ENCODE peak calls at places on chromosomes 16 and 17, in four cellular contexts. One of them, this sample, is unnamed.

GRCh38 chr17:1762233-1762905 is 509 bp downstream of the SERPINF1 start:
- DNase-seq in IMR-90: peak; percentile 39
- DNase-seq in H9: no peak
- DNase-seq in mesenchymal stem cell: no peak
- DNase-seq in this sample: no peak

GRCh38 chr17:41315814-41316430 is 412 bp upstream of the KRTAP17-1 start:
- DNase-seq in IMR-90: no peak
- DNase-seq in H9: no peak
- DNase-seq in mesenchymal stem cell: no peak
- DNase-seq in this sample: no peak

GRCh38 chr16:27748868-27749546 is 199.1 kb downstream of the KATNIP start:
- DNase-seq in IMR-90: peak; percentile 84
- DNase-seq in H9: peak; percentile 75
- DNase-seq in mesenchymal stem cell: peak; percentile 79
- DNase-seq in this sample: peak; percentile 80

GRCh38 chr17:32875904-32876413 is 965 bp downstream of the MYO1D start:
- DNase-seq in IMR-90: peak; percentile 1
- DNase-seq in H9: no peak
- DNase-seq in mesenchymal stem cell: peak; percentile 32
- DNase-seq in this sample: no peak

GRCh38 chr17:75846701-75847594 is 2.7 kb upstream of the UNC13D start:
- DNase-seq in IMR-90: no peak
- DNase-seq in H9: no peak
- DNase-seq in mesenchymal stem cell: no peak
- DNase-seq in this sample: no peak

GRCh38 chr17:628089-628488 is 86.5 kb downstream of the VPS53 start:
- DNase-seq in IMR-90: no peak
- DNase-seq in H9: no peak
- DNase-seq in mesenchymal stem cell: no peak
- DNase-seq in this sample: no peak

GRCh38 chr17:80528521-80528920 is 16.1 kb upstream of the RPTOR start:
- DNase-seq in IMR-90: no peak
- DNase-seq in H9: no peak
- DNase-seq in mesenchymal stem cell: no peak
- DNase-seq in this sample: no peak

GRCh38 chr16:89103156-89103555 is 9.5 kb downstream of the ACSF3 start:
- DNase-seq in IMR-90: no peak
- DNase-seq in H9: no peak
- DNase-seq in mesenchymal stem cell: no peak
- DNase-seq in this sample: no peak

GRCh38 chr17:31318298-31319190 is 2.9 kb downstream of the EVI2A start:
- DNase-seq in IMR-90: peak; percentile 85
- DNase-seq in H9: no peak
- DNase-seq in mesenchymal stem cell: peak; percentile 52
- DNase-seq in this sample: peak; percentile 18

GRCh38 chr16:89371968-89372634 is 118.3 kb downstream of the ANKRD11 start:
- DNase-seq in IMR-90: peak; percentile 65
- DNase-seq in H9: no peak
- DNase-seq in mesenchymal stem cell: no peak
- DNase-seq in this sample: no peak

GRCh38 chr16:47734987-47735594 is 274.0 kb downstream of the PHKB start:
- DNase-seq in IMR-90: no peak
- DNase-seq in H9: no peak
- DNase-seq in mesenchymal stem cell: no peak
- DNase-seq in this sample: peak; percentile 16

GRCh38 chr16:80932725-80933124 is 74.0 kb downstream of the CMC2 start:
- DNase-seq in IMR-90: peak; percentile 80
- DNase-seq in H9: no peak
- DNase-seq in mesenchymal stem cell: peak; percentile 24
- DNase-seq in this sample: no peak

GRCh38 chr16:65786916-65787315 is 579.6 kb upstream of the CDH5 start:
- DNase-seq in IMR-90: no peak
- DNase-seq in H9: no peak
- DNase-seq in mesenchymal stem cell: no peak
- DNase-seq in this sample: no peak

GRCh38 chr17:43405861-43406260 is 7.1 kb downstream of the ARL4D start:
- DNase-seq in IMR-90: no peak
- DNase-seq in H9: no peak
- DNase-seq in mesenchymal stem cell: no peak
- DNase-seq in this sample: no peak

GRCh38 chr17:42877037-42877436 is 23.6 kb upstream of the G6PC1 start:
- DNase-seq in IMR-90: no peak
- DNase-seq in H9: no peak
- DNase-seq in mesenchymal stem cell: no peak
- DNase-seq in this sample: no peak

GRCh38 chr16:18796377-18796776 is 5.0 kb downstream of the ARL6IP1 start:
- DNase-seq in IMR-90: no peak
- DNase-seq in H9: no peak
- DNase-seq in mesenchymal stem cell: no peak
- DNase-seq in this sample: no peak

GRCh38 chr17:7972131-7972785 is 30.2 kb upstream of the GUCY2D start:
- DNase-seq in IMR-90: no peak
- DNase-seq in H9: peak; percentile 24
- DNase-seq in mesenchymal stem cell: no peak
- DNase-seq in this sample: peak; percentile 22

GRCh38 chr16:3012828-3013420 is at the start of gene CLDN9:
- DNase-seq in IMR-90: no peak
- DNase-seq in H9: peak; percentile 72
- DNase-seq in mesenchymal stem cell: no peak
- DNase-seq in this sample: peak; percentile 54

GRCh38 chr17:44584498-44584897 is 27.2 kb downstream of the FZD2 start:
- DNase-seq in IMR-90: no peak
- DNase-seq in H9: no peak
- DNase-seq in mesenchymal stem cell: peak; percentile 24
- DNase-seq in this sample: peak; percentile 94

GRCh38 chr16:54589326-54589725 is 302.7 kb upstream of the IRX3 start:
- DNase-seq in IMR-90: no peak
- DNase-seq in H9: no peak
- DNase-seq in mesenchymal stem cell: no peak
- DNase-seq in this sample: no peak

GRCh38 chr17:66306413-66306812 is 4.0 kb downstream of the PRKCA start:
- DNase-seq in IMR-90: peak; percentile 73
- DNase-seq in H9: no peak
- DNase-seq in mesenchymal stem cell: peak; percentile 54
- DNase-seq in this sample: no peak

GRCh38 chr16:56263711-56264608 is 72.7 kb downstream of the GNAO1 start:
- DNase-seq in IMR-90: no peak
- DNase-seq in H9: no peak
- DNase-seq in mesenchymal stem cell: no peak
- DNase-seq in this sample: peak; percentile 41

GRCh38 chr16:86240716-86241363 is 269.5 kb upstream of the FOXF1 start:
- DNase-seq in IMR-90: no peak
- DNase-seq in H9: no peak
- DNase-seq in mesenchymal stem cell: peak; percentile 53
- DNase-seq in this sample: no peak

GRCh38 chr17:8118769-8119574 is 658 bp upstream of the ALOXE3 start:
- DNase-seq in IMR-90: peak; percentile 80
- DNase-seq in H9: peak; percentile 93
- DNase-seq in mesenchymal stem cell: peak; percentile 88
- DNase-seq in this sample: peak; percentile 86

GRCh38 chr17:47727704-47728036 is 5.4 kb upstream of the TBX21 start:
- DNase-seq in IMR-90: no peak
- DNase-seq in H9: no peak
- DNase-seq in mesenchymal stem cell: no peak
- DNase-seq in this sample: no peak

GRCh38 chr16:24515186-24515585 is 24.2 kb upstream of the RBBP6 start:
- DNase-seq in IMR-90: no peak
- DNase-seq in H9: no peak
- DNase-seq in mesenchymal stem cell: no peak
- DNase-seq in this sample: no peak

GRCh38 chr16:1545044-1545736 is 11.7 kb downstream of the TMEM204 start:
- DNase-seq in IMR-90: no peak
- DNase-seq in H9: no peak
- DNase-seq in mesenchymal stem cell: peak; percentile 57
- DNase-seq in this sample: no peak

GRCh38 chr16:85307552-85308364 is 195.5 kb upstream of the CIBAR2 start:
- DNase-seq in IMR-90: no peak
- DNase-seq in H9: no peak
- DNase-seq in mesenchymal stem cell: no peak
- DNase-seq in this sample: no peak

GRCh38 chr16:7644171-7644570 is 311.5 kb downstream of the RBFOX1 start:
- DNase-seq in IMR-90: no peak
- DNase-seq in H9: no peak
- DNase-seq in mesenchymal stem cell: no peak
- DNase-seq in this sample: peak; percentile 92

GRCh38 chr16:72896719-72897118 is 151.2 kb downstream of the ZFHX3 start:
- DNase-seq in IMR-90: no peak
- DNase-seq in H9: no peak
- DNase-seq in mesenchymal stem cell: no peak
- DNase-seq in this sample: no peak

GRCh38 chr17:42672038-42672437 is 4.8 kb downstream of the PLEKHH3 start:
- DNase-seq in IMR-90: no peak
- DNase-seq in H9: peak; percentile 74
- DNase-seq in mesenchymal stem cell: no peak
- DNase-seq in this sample: no peak

DNA sequence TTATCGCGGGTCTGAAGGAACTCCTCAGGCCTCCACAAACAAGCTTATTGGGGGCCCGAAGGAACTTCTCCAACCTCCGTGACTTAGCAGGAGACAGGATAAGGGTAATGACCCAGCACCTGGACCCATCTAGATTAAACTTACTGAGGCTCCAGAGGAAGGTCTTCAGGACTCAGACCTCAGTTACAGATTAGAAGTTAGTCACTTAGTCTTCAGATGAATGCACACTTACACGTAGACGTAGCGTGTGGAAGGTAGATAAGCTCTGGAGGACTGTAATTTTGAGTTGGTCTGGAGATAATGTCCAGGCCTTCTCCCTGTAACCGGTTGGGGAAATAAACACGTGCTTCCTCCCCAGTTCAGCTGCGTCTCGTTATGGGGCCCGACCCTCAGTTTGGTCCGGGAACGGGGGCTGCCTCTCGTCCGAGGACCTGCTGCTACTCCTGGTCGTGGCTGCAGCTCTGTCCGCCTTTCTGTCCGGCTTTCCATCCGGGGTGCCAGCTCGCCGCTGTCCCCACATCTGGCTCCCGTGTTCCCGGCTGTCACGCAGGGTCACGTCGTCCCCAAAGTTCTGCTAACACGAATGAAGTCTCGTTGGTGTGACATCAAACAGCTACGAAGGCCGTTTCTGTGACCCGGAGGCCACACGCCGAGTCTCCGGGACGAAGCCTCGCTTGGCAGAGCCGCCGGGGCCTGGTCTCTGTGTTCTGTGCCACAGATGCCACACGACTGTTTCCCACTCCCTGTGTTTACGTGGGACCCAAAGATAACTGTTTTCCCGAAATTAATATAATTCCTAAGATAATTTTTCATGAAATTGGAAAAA is 11.8 kb upstream of the SECTM1 start:
- DNase-seq in IMR-90: no peak
- DNase-seq in H9: no peak
- DNase-seq in mesenchymal stem cell: no peak
- DNase-seq in this sample: no peak
- H4K8ac ChIP-seq in IMR-90: no peak overlapping the region
- H4K8ac ChIP-seq in H9: no peak overlapping the region
- H4K8ac ChIP-seq in mesenchymal stem cell: no peak overlapping the region
- H4K8ac ChIP-seq in this sample: no peak overlapping the region

DNA sequence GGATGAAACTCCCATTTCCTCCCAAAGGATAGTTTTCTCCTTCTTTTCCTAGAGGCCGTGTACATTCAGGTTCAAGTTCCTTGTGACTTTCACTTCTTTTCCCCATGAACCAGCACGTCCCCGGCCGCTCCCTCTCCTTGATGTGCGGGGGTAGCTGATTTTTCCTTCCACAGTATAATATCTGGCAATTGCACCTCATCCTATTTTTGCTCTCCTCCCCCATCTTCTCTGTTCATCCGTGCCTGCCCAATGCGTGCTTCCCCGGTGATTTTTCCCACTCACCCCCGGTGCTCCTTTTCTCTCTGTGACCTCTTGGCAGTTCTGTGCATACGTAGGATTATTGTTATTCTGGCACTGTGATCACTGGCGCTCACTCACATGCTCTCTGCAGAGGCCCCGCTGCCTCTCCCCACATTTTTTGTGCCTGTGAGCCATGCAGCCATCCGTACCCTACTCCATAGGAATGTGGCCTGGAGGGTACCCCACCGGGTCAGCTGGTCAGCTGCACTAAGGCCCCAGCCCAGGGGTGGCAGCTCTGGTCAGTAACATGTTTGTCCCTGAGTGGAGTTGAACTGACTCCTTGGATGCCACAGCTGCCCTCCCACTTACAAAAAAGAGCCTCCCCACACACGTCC is 100.0 kb downstream of the NTN1 start:
- DNase-seq in IMR-90: no peak
- DNase-seq in H9: no peak
- DNase-seq in mesenchymal stem cell: no peak
- DNase-seq in this sample: no peak
- H4K8ac ChIP-seq in IMR-90: no peak overlapping the region
- H4K8ac ChIP-seq in H9: no peak overlapping the region
- H4K8ac ChIP-seq in mesenchymal stem cell: no peak overlapping the region
- H4K8ac ChIP-seq in this sample: no peak overlapping the region

GRCh38 chr17:29713626-29714025 is 90.9 kb upstream of the CORO6 start:
- DNase-seq in IMR-90: no peak
- DNase-seq in H9: no peak
- DNase-seq in mesenchymal stem cell: no peak
- DNase-seq in this sample: no peak

GRCh38 chr17:29710891-29711418 is 88.2 kb upstream of the CORO6 start:
- DNase-seq in IMR-90: peak; percentile 56
- DNase-seq in H9: no peak
- DNase-seq in mesenchymal stem cell: peak; percentile 91
- DNase-seq in this sample: peak; percentile 65

GRCh38 chr17:29709861-29710849 is 87.4 kb upstream of the CORO6 start:
- DNase-seq in IMR-90: peak; percentile 52
- DNase-seq in H9: no peak
- DNase-seq in mesenchymal stem cell: peak; percentile 48
- DNase-seq in this sample: no peak

GRCh38 chr17:29712677-29713076 is 90.0 kb upstream of the CORO6 start:
- DNase-seq in IMR-90: no peak
- DNase-seq in H9: no peak
- DNase-seq in mesenchymal stem cell: no peak
- DNase-seq in this sample: no peak

GRCh38 chr17:29711588-29712385 is 89.1 kb upstream of the CORO6 start:
- DNase-seq in IMR-90: no peak
- DNase-seq in H9: no peak
- DNase-seq in mesenchymal stem cell: no peak
- DNase-seq in this sample: no peak
- H4K8ac ChIP-seq in IMR-90: peak overlapping the region; percentile 16
- H4K8ac ChIP-seq in H9: no peak overlapping the region
- H4K8ac ChIP-seq in mesenchymal stem cell: no peak overlapping the region
- H4K8ac ChIP-seq in this sample: no peak overlapping the region

DNA sequence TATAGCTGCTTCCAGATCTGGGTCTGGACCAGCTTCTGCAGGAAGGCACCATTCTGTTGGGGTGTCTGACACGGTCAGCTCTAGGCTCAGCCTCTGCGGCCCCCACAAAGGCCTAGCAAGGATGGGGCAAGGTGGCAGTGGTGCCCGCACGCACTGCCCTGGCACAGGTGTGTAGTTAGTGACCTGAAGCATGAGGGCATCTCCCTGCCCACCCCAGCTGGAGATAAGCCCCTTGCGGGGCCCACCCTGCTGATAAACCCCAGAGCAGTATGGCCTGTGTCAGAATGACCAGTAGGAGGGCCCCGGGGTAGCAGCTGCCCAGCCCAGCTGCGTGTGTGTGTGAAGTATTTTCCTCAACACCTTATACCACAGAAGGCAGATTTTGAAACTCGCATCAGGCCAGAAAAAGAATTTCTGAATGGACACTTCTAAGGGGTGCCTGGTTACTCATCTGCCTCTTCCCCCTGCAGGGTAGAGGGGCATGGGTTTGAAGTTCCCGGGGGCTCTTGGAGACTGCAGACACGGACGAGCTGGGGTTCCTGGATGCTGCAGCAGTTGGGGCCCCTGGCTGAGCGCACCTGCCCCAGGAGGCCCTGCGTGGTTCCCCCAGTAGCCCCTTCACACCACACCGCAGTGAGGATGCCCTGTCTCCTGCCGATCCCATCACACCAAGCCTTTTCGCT is 4.6 kb downstream of the ARHGDIA start:
- DNase-seq in IMR-90: no peak
- DNase-seq in H9: no peak
- DNase-seq in mesenchymal stem cell: peak; percentile 37
- DNase-seq in this sample: no peak
- H4K8ac ChIP-seq in IMR-90: peak overlapping the region; percentile 28
- H4K8ac ChIP-seq in H9: no peak overlapping the region
- H4K8ac ChIP-seq in mesenchymal stem cell: peak overlapping the region; percentile 94
- H4K8ac ChIP-seq in this sample: no peak overlapping the region

This sample was measured in mesendoderm.